ENCODE peak calls at places on chromosomes 7 and 10, in six cellular contexts. W is heart right ventricle; B is aorta; J is right cardiac atrium; L is CD4-positive, CD25-positive, alpha-beta regulatory T cell; X is CD8-positive, alpha-beta T cell. P is an unnamed sample.

GRCh38 chr7:135536160-135536559 is 21.6 kb upstream of the NUP205 start:
- ATAC-seq in W (no peak), B (no peak), J (no peak), L (no peak), X (no peak), P (no peak)

GRCh38 chr7:30321992-30322637 is 37.7 kb downstream of the ZNRF2 start:
- ATAC-seq in W (peak; percentile 72), B (peak; percentile 41), J (peak; percentile 74), L (peak; percentile 76), X (peak; percentile 63), P (peak; percentile 66)

GRCh38 chr10:34954142-34954541 is 136.0 kb downstream of the CUL2 start:
- ATAC-seq in W (no peak), B (no peak), J (no peak), L (no peak), X (no peak), P (no peak)

GRCh38 chr7:140304071-140304799 is 94.1 kb downstream of the SLC37A3 start:
- ATAC-seq in W (peak; percentile 79), B (peak; percentile 76), J (peak; percentile 64), L (peak; percentile 88), X (peak; percentile 96), P (peak; percentile 55)

GRCh38 chr7:7857143-7857583 is 111.4 kb upstream of the GLCCI1 start:
- ATAC-seq in W (peak; percentile 64), B (no peak), J (no peak), L (no peak), X (no peak), P (no peak)

GRCh38 chr10:110376021-110376773 is 71.5 kb upstream of the SMNDC1 start:
- ATAC-seq in W (peak; percentile 82), B (peak; percentile 43), J (peak; percentile 95), L (no peak), X (no peak), P (peak; percentile 35)

GRCh38 chr7:103791894-103792293 is 197.6 kb downstream of the RELN start:
- ATAC-seq in W (no peak), B (no peak), J (no peak), L (no peak), X (no peak), P (no peak)

GRCh38 chr7:45927724-45928123 is 6.7 kb upstream of the IGFBP3 start:
- ATAC-seq in W (no peak), B (no peak), J (no peak), L (no peak), X (no peak), P (no peak)

GRCh38 chr10:50554995-50555568 is 68.7 kb downstream of the SGMS1 start:
- ATAC-seq in W (peak; percentile 70), B (peak; percentile 61), J (peak; percentile 73), L (no peak), X (no peak), P (no peak)

GRCh38 chr10:126153686-126154628 is 234.3 kb downstream of the ADAM12 start:
- ATAC-seq in W (peak; percentile 38), B (no peak), J (no peak), L (no peak), X (no peak), P (no peak)
- H3K4me3 ChIP-seq in W (no peak overlapping the region), B (no peak overlapping the region), J (no peak overlapping the region), L (no peak overlapping the region), X (no peak overlapping the region), P (no peak overlapping the region)

GRCh38 chr7:27102578-27103442 is at the start of gene HOXA2:
- ATAC-seq in W (no peak), B (peak; percentile 49), J (no peak), L (no peak), X (no peak), P (peak; percentile 56)
- H3K4me3 ChIP-seq in W (peak within 1 kb of the TSS; percentile 22), B (peak within 1 kb of the TSS; percentile 78), J (peak within 1 kb of the TSS; percentile 46), L (no peak within 1 kb of the TSS), X (peak within 1 kb of the TSS; percentile 26), P (peak within 1 kb of the TSS; percentile 96)

GRCh38 chr7:23472974-23473847 is 2.9 kb upstream of the IGF2BP3 start:
- ATAC-seq in W (no peak), B (no peak), J (no peak), L (no peak), X (no peak), P (no peak)
- H3K4me3 ChIP-seq in W (no peak overlapping the region), B (no peak overlapping the region), J (no peak overlapping the region), L (no peak overlapping the region), X (no peak overlapping the region), P (no peak overlapping the region)

GRCh38 chr10:13505040-13505680 is 23.7 kb downstream of the BEND7 start:
- ATAC-seq in W (no peak), B (no peak), J (no peak), L (no peak), X (no peak), P (no peak)
- H3K4me3 ChIP-seq in W (no peak overlapping the region), B (no peak overlapping the region), J (no peak overlapping the region), L (no peak overlapping the region), X (no peak overlapping the region), P (no peak overlapping the region)

GRCh38 chr7:73831656-73832579 is 1.1 kb downstream of the CLDN4 start:
- ATAC-seq in W (peak; percentile 14), B (peak; percentile 22), J (peak; percentile 49), L (no peak), X (no peak), P (peak; percentile 25)
- H3K4me3 ChIP-seq in W (no peak overlapping the region), B (no peak overlapping the region), J (no peak overlapping the region), L (no peak overlapping the region), X (no peak overlapping the region), P (no peak overlapping the region)

GRCh38 chr10:48782321-48782720 is 97.6 kb downstream of the WDFY4 start:
- ATAC-seq in W (peak; percentile 48), B (no peak), J (peak; percentile 32), L (no peak), X (no peak), P (no peak)
- H3K4me3 ChIP-seq in W (no peak overlapping the region), B (no peak overlapping the region), J (no peak overlapping the region), L (no peak overlapping the region), X (no peak overlapping the region), P (no peak overlapping the region)

GRCh38 chr7:131119381-131119780 is 208.3 kb upstream of the MKLN1 start:
- ATAC-seq in W (no peak), B (no peak), J (no peak), L (no peak), X (no peak), P (no peak)

GRCh38 chr7:131124867-131125266 is 202.8 kb upstream of the MKLN1 start:
- ATAC-seq in W (no peak), B (no peak), J (peak; percentile 23), L (no peak), X (no peak), P (no peak)

GRCh38 chr7:131122394-131122793 is 205.3 kb upstream of the MKLN1 start:
- ATAC-seq in W (no peak), B (no peak), J (no peak), L (peak; percentile 37), X (peak; percentile 40), P (no peak)

GRCh38 chr7:131123991-131124629 is 203.6 kb upstream of the MKLN1 start:
- ATAC-seq in W (no peak), B (no peak), J (no peak), L (peak; percentile 28), X (no peak), P (no peak)
- H3K4me3 ChIP-seq in W (no peak overlapping the region), B (no peak overlapping the region), J (no peak overlapping the region), L (no peak overlapping the region), X (no peak overlapping the region), P (no peak overlapping the region)

GRCh38 chr7:73423519-73424485 is 9.8 kb upstream of the FZD9 start:
- ATAC-seq in W (peak; percentile 79), B (peak; percentile 75), J (peak; percentile 69), L (no peak), X (no peak), P (peak; percentile 48)
- H3K4me3 ChIP-seq in W (peak overlapping the region; percentile 34), B (no peak overlapping the region), J (peak overlapping the region; percentile 37), L (no peak overlapping the region), X (no peak overlapping the region), P (peak overlapping the region; percentile 45)

GRCh38 chr7:87330942-87331341 is 14.5 kb upstream of the CROT start:
- ATAC-seq in W (no peak), B (no peak), J (no peak), L (no peak), X (no peak), P (no peak)

GRCh38 chr7:87332321-87332720 is 13.1 kb upstream of the CROT start:
- ATAC-seq in W (no peak), B (no peak), J (no peak), L (no peak), X (no peak), P (no peak)

GRCh38 chr7:87328281-87328680 is 17.2 kb upstream of the CROT start:
- ATAC-seq in W (no peak), B (no peak), J (no peak), L (no peak), X (no peak), P (no peak)

GRCh38 chr7:87331687-87332256 is 13.7 kb upstream of the CROT start:
- ATAC-seq in W (no peak), B (no peak), J (no peak), L (no peak), X (no peak), P (no peak)

DNA sequence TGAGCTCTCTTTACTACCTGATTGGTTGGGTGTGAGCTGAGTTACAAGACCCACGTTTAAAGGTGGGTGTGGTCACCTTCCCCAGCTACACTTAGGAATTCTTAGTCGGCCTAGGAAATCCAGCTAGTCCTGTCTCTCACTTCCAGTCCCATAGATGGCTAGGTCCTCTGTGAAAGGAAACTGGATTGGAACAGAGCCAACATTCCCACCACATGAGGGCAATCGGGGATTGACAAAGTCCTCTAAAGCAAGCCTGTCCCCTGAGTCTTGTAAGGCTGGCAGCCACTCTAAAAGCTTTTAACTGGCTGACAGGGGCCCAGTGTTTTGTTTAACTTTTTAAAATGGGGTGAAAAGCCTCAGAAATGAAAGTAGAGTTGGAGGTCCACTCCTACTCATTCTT is 15.1 kb upstream of the CROT start:
- ATAC-seq in W (no peak), B (no peak), J (no peak), L (no peak), X (no peak), P (no peak)
- H3K4me3 ChIP-seq in W (no peak overlapping the region), B (no peak overlapping the region), J (no peak overlapping the region), L (no peak overlapping the region), X (no peak overlapping the region), P (no peak overlapping the region)

GRCh38 chr7:66748791-66749190 is 8.3 kb downstream of the RABGEF1 start:
- ATAC-seq in W (peak; percentile 94), B (no peak), J (peak; percentile 82), L (no peak), X (no peak), P (no peak)
- H3K4me3 ChIP-seq in W (no peak overlapping the region), B (no peak overlapping the region), J (no peak overlapping the region), L (no peak overlapping the region), X (no peak overlapping the region), P (no peak overlapping the region)

P was measured in gastroesophageal sphincter.